ENCODE peak calls at places on chromosomes 6 and 20, in seven cellular contexts. T is glutamatergic neuron; U is CD4-positive, alpha-beta T cell; C is HCT116; O is NCI-H2171 treated with DMSO at 0.1 percent for 48 hours; M is NCI-H2029; Q is GM03348. D is an unnamed sample.

GRCh38 chr20:56964886-56965285 is 301.6 kb downstream of the BMP7 start:
- DNase-seq in T (no peak), U (no peak), C (no peak), O (no peak), M (no peak), Q (no peak), D (no peak)

GRCh38 chr6:157079774-157080173 is 243.5 kb downstream of the TMEM242 start:
- DNase-seq in T (no peak), U (no peak), C (no peak), O (no peak), M (no peak), Q (no peak), D (no peak)

GRCh38 chr6:39892490-39893129 is 41.7 kb downstream of the MOCS1 start:
- DNase-seq in T (peak), U (no peak), C (peak), O (no peak), M (peak), Q (peak), D (no peak)

GRCh38 chr20:39717976-39718375 is 755.8 kb downstream of the DHX35 start:
- DNase-seq in T (no peak), U (no peak), C (no peak), O (no peak), M (no peak), Q (no peak), D (no peak)

GRCh38 chr6:40419881-40420705 is 167.1 kb downstream of the LRFN2 start:
- DNase-seq in T (no peak), U (no peak), C (no peak), O (no peak), M (no peak), Q (no peak), D (no peak)

GRCh38 chr20:51979226-51979625 is 176.9 kb upstream of the SALL4 start:
- DNase-seq in T (no peak), U (no peak), C (no peak), O (no peak), M (no peak), Q (no peak), D (no peak)

GRCh38 chr6:99349620-99350141 is at the start of gene FAXC:
- DNase-seq in T (peak), U (no peak), C (peak), O (peak), M (peak), Q (peak), D (no peak)

GRCh38 chr20:51354191-51354768 is 188.2 kb downstream of the NFATC2 start:
- DNase-seq in T (no peak), U (no peak), C (no peak), O (no peak), M (no peak), Q (no peak), D (no peak)

GRCh38 chr6:2725999-2726567 is 24.6 kb downstream of the MYLK4 start:
- DNase-seq in T (no peak), U (no peak), C (no peak), O (no peak), M (no peak), Q (no peak), D (no peak)

GRCh38 chr20:1388706-1389483 is 4.0 kb downstream of the FKBP1A start:
- DNase-seq in T (peak), U (no peak), C (no peak), O (peak), M (no peak), Q (no peak), D (no peak)

GRCh38 chr6:113856571-113857564 is at the start of gene MARCKS:
- DNase-seq in T (peak), U (no peak), C (peak), O (peak), M (peak), Q (peak), D (no peak)

GRCh38 chr6:83696674-83697073 is 12.2 kb downstream of the SNAP91 start:
- DNase-seq in T (no peak), U (no peak), C (no peak), O (no peak), M (no peak), Q (no peak), D (no peak)

GRCh38 chr6:31689249-31690110 is 8.6 kb upstream of the LY6G5C start:
- DNase-seq in T (no peak), U (no peak), C (no peak), O (no peak), M (no peak), Q (peak), D (no peak)

GRCh38 chr20:10672579-10673127 is 1.1 kb downstream of the JAG1 start:
- DNase-seq in T (peak), U (no peak), C (no peak), O (peak), M (no peak), Q (peak), D (no peak)

GRCh38 chr6:158475344-158476302 is 84.3 kb upstream of the TMEM181 start:
- DNase-seq in T (no peak), U (no peak), C (no peak), O (peak), M (peak), Q (peak), D (no peak)

GRCh38 chr6:14661188-14661587 is 543.6 kb downstream of the CD83 start:
- DNase-seq in T (no peak), U (peak), C (no peak), O (no peak), M (no peak), Q (no peak), D (no peak)

GRCh38 chr6:161748535-161749386 is 474.9 kb upstream of the AGPAT4 start:
- DNase-seq in T (peak), U (no peak), C (peak), O (no peak), M (no peak), Q (no peak), D (no peak)

GRCh38 chr6:46684771-46685170 is 2.9 kb upstream of the TDRD6 start:
- DNase-seq in T (no peak), U (no peak), C (no peak), O (no peak), M (no peak), Q (peak), D (no peak)

GRCh38 chr6:11416936-11417576 is 120.5 kb upstream of the TMEM170B start:
- DNase-seq in T (no peak), U (no peak), C (no peak), O (no peak), M (no peak), Q (no peak), D (no peak)

GRCh38 chr20:17614176-17614811 is 44.4 kb downstream of the DSTN start:
- DNase-seq in T (peak), U (no peak), C (no peak), O (peak), M (no peak), Q (peak), D (no peak)

GRCh38 chr6:28789553-28790083 is 134.2 kb downstream of the TRIM27 start:
- DNase-seq in T (no peak), U (no peak), C (peak), O (peak), M (no peak), Q (peak), D (no peak)

GRCh38 chr20:61396262-61396848 is 144.3 kb downstream of the CDH4 start:
- DNase-seq in T (no peak), U (no peak), C (no peak), O (no peak), M (no peak), Q (no peak), D (no peak)

GRCh38 chr6:159061805-159062563 is 17.2 kb upstream of the TAGAP start:
- DNase-seq in T (no peak), U (no peak), C (no peak), O (no peak), M (no peak), Q (no peak), D (peak)

GRCh38 chr20:53738039-53738944 is 144.7 kb upstream of the ZNF217 start:
- DNase-seq in T (peak), U (no peak), C (no peak), O (peak), M (no peak), Q (peak), D (no peak)

GRCh38 chr6:125182237-125183018 is 28.9 kb downstream of the TPD52L1 start:
- DNase-seq in T (no peak), U (no peak), C (no peak), O (no peak), M (peak), Q (no peak), D (no peak)

D was measured in effector memory CD8-positive, alpha-beta T cell.